ENCODE peak calls at places on chromosomes 3 and 15, in five cellular contexts. B is NCI-H460, H is AG08395, M is head of caudate nucleus, S is GM23338. I is an unnamed sample.

GRCh38 chr3:100124116-100124767 is 9.9 kb upstream of the FILIP1L start:
- DNase-seq in H (no peak), B (no peak), S (no peak), M (no peak), I (no peak)

GRCh38 chr3:69088033-69088432 is 3.3 kb downstream of the ARL6IP5 start:
- DNase-seq in M (no peak), B (no peak), S (no peak), H (peak), I (no peak)

GRCh38 chr3:71395927-71396695 is 187.4 kb downstream of the FOXP1 start:
- DNase-seq in S (no peak), B (no peak), H (peak), M (no peak), I (no peak)

GRCh38 chr3:139694542-139694941 is 16.8 kb upstream of the NMNAT3 start:
- DNase-seq in M (no peak), B (no peak), S (no peak), H (no peak), I (no peak)

GRCh38 chr3:20352547-20353164 is 166.7 kb upstream of the SGO1 start:
- DNase-seq in H (peak), B (no peak), S (no peak), M (no peak), I (no peak)

GRCh38 chr3:71542548-71543370 is 40.8 kb downstream of the FOXP1 start:
- DNase-seq in S (peak), B (no peak), M (peak), H (peak), I (peak)

GRCh38 chr15:39573844-39574243 is 7.0 kb upstream of the THBS1 start:
- DNase-seq in B (no peak), M (no peak), H (no peak), S (no peak), I (no peak)

GRCh38 chr15:25054943-25055342 is 100.2 kb downstream of the SNRPN start:
- DNase-seq in B (no peak), H (no peak), S (no peak), M (no peak), I (no peak)

GRCh38 chr3:139301183-139301582 is 42.6 kb upstream of the MRPS22 start:
- DNase-seq in S (no peak), M (no peak), B (no peak), H (no peak), I (no peak)

GRCh38 chr15:70447927-70448698 is 315.2 kb downstream of the UACA start:
- DNase-seq in H (no peak), S (peak), B (no peak), M (peak), I (peak)

GRCh38 chr15:88863412-88863811 is 31.9 kb downstream of the HAPLN3 start:
- DNase-seq in S (no peak), M (no peak), B (no peak), H (no peak), I (no peak)

GRCh38 chr3:109050591-109051167 is 67.3 kb downstream of the MORC1 start:
- DNase-seq in S (peak), H (no peak), M (no peak), B (peak), I (no peak)

GRCh38 chr3:78754066-78754743 is 1013.6 kb downstream of the ROBO1 start:
- DNase-seq in B (no peak), H (peak), M (no peak), S (no peak), I (peak)

GRCh38 chr3:69925506-69925905 is 74.0 kb upstream of the SAMMSON start:
- DNase-seq in S (no peak), H (no peak), B (no peak), M (no peak), I (no peak)

I was measured in globus pallidus.